ENCODE peak calls at places on chromosomes 11 and 22, in six cellular contexts. W is GM12878, V is HCT116, F is H1, A is WTC11, K is HepG2. Z is an unnamed sample.

GRCh38 chr22:38955250-38955775 is 2.1 kb upstream of the APOBEC3A start:
- DNase-seq in W (no peak), V (no peak), F (no peak), A (no peak), K (no peak), Z (no peak)

GRCh38 chr22:25054943-25055511 is 102.5 kb downstream of the KIAA1671 start:
- DNase-seq in W (no peak), V (no peak), F (no peak), A (no peak), K (no peak), Z (no peak)

GRCh38 chr11:28911829-28912228 is 803.6 kb downstream of the METTL15 start:
- DNase-seq in W (no peak), V (no peak), F (no peak), A (no peak), K (no peak), Z (no peak)

GRCh38 chr11:111983187-111983986 is 41.8 kb upstream of the DLAT start:
- DNase-seq in W (no peak), V (no peak), F (peak), A (peak), K (peak), Z (no peak)

GRCh38 chr11:64372802-64373597 is 14.0 kb downstream of the RPS6KA4 start:
- DNase-seq in W (no peak), V (peak), F (no peak), A (no peak), K (peak), Z (peak)

GRCh38 chr11:59773082-59773438 is 17.9 kb downstream of the STX3 start:
- DNase-seq in W (no peak), V (no peak), F (no peak), A (no peak), K (no peak), Z (no peak)

GRCh38 chr22:19880786-19881569 is 26.3 kb upstream of the GNB1L start:
- DNase-seq in W (no peak), V (peak), F (peak), A (peak), K (peak), Z (peak)

GRCh38 chr11:86742436-86742805 is 57.9 kb upstream of the PRSS23 start:
- DNase-seq in W (no peak), V (no peak), F (no peak), A (no peak), K (no peak), Z (no peak)

GRCh38 chr22:46107089-46107664 is 43.1 kb upstream of the PPARA start:
- DNase-seq in W (no peak), V (no peak), F (no peak), A (no peak), K (no peak), Z (no peak)

GRCh38 chr11:110519816-110520215 is 90.1 kb downstream of the FDX1 start:
- DNase-seq in W (no peak), V (no peak), F (no peak), A (no peak), K (no peak), Z (no peak)

GRCh38 chr11:130211781-130212401 is 52.3 kb downstream of the ST14 start:
- DNase-seq in W (no peak), V (no peak), F (no peak), A (peak), K (no peak), Z (no peak)
- TF ChIP-seq SP1 in W (no peak), V (no peak), F (no peak), A (no peak), K (no peak), Z (no peak)

GRCh38 chr11:10298342-10298741 is 4.3 kb upstream of the SBF2 start:
- DNase-seq in W (peak), V (no peak), F (no peak), A (no peak), K (peak), Z (no peak)
- TF ChIP-seq SP1 in W (peak), V (no peak), F (no peak), A (no peak), K (no peak), Z (no peak)

GRCh38 chr22:29528144-29528543 is 25.4 kb downstream of the THOC5 start:
- DNase-seq in W (no peak), V (no peak), F (no peak), A (no peak), K (no peak), Z (no peak)

GRCh38 chr22:29523761-29524160 is 29.8 kb downstream of the THOC5 start:
- DNase-seq in W (no peak), V (no peak), F (no peak), A (no peak), K (no peak), Z (no peak)

GRCh38 chr22:29520851-29521250 is 32.7 kb downstream of the THOC5 start:
- DNase-seq in W (no peak), V (no peak), F (no peak), A (no peak), K (no peak), Z (no peak)

GRCh38 chr22:29521526-29521925 is 32.0 kb downstream of the THOC5 start:
- DNase-seq in W (no peak), V (no peak), F (no peak), A (no peak), K (no peak), Z (no peak)

DNA sequence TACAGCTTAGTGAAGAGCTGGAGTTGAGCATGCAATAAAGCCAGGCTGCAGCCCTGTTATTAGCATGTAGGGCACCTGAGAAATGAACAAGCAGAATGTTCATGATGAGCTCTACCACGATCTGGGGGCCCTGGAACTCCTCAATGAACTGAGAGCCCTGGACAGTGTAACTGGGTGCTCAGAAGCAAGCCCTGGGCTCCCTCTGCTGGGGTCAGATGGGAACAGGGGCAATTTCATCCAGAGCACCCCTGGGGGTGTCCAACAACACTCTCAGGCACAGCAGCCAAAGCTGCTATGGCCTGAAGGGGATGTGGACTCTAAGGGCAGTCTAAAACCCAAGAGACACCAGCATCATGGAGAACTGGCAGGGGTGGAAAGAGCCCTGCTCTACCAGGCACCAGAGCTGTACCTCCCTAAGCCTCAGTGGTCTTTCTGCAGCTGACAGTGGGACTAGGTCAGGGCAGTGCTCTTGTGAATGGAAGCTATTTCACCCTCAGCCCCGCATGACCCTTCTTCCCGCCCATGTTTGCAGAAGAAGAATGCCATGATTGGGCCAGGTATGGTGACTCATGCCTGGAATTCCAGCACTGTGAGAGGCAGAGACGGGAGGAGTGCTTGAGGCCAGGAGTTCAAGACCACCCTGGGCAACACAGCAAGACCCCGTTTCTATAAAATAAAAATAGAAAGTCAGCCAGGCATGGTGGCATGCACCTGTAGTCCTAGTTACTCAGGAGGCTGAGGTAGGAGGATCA is 28.9 kb downstream of the THOC5 start:
- DNase-seq in W (no peak), V (no peak), F (peak), A (peak), K (peak), Z (peak)
- TF ChIP-seq SP1 in W (no peak), V (no peak), F (no peak), A (no peak), K (no peak), Z (no peak)

GRCh38 chr11:128328955-128329551 is 258.3 kb downstream of the ETS1 start:
- DNase-seq in W (no peak), V (no peak), F (no peak), A (no peak), K (no peak), Z (no peak)
- TF ChIP-seq SP1 in W (no peak), V (no peak), F (no peak), A (no peak), K (no peak), Z (no peak)

GRCh38 chr11:33703771-33704170 is 3.1 kb upstream of the C11orf91 start:
- DNase-seq in W (no peak), V (no peak), F (no peak), A (no peak), K (no peak), Z (no peak)
- TF ChIP-seq SP1 in W (no peak), V (peak), F (no peak), A (no peak), K (no peak), Z (no peak)

Z was measured in HEK293T.